ENCODE peak calls at places on chromosomes 4 and X, in four cellular contexts. H, L, E and D are unnamed samples.

GRCh38 chr4:112747035-112747434 is 110.1 kb downstream of the LARP7 start:
- DNase-seq in H (no peak), L (peak; percentile 82), E (no peak), D (no peak)

GRCh38 chr4:76950846-76951321 is 1.3 kb downstream of the SEPTIN11 start:
- DNase-seq in E (peak; percentile 20), H (no peak), L (peak; percentile 72), D (peak; percentile 15)

GRCh38 chr4:68498413-68499007 is 51.2 kb downstream of the TMPRSS11E start:
- DNase-seq in L (peak; percentile 66), E (peak; percentile 44), H (peak; percentile 65), D (peak; percentile 69)

GRCh38 chrX:153406903-153407302 is 4.4 kb upstream of the ZFP92 start:
- DNase-seq in L (no peak), E (no peak), H (no peak), D (no peak)

GRCh38 chr4:89715611-89716010 is 121.3 kb downstream of the SNCA start:
- DNase-seq in L (no peak), H (no peak), E (no peak), D (no peak)

GRCh38 chr4:184968784-184969201 is 49.5 kb upstream of the HELT start:
- DNase-seq in E (no peak), H (no peak), L (no peak), D (no peak)

GRCh38 chrX:109187473-109188168 is 294.3 kb downstream of the GUCY2F start:
- DNase-seq in H (no peak), L (peak; percentile 3), E (no peak), D (no peak)

GRCh38 chr4:38060829-38061431 is 100.7 kb downstream of the PTTG2 start:
- DNase-seq in H (no peak), L (no peak), E (no peak), D (no peak)

GRCh38 chrX:118948270-118948669 is 26.1 kb upstream of the LONRF3 start:
- DNase-seq in L (no peak), E (no peak), H (no peak), D (no peak)

GRCh38 chrX:130084651-130085237 is 25.6 kb downstream of the ELF4 start:
- DNase-seq in L (no peak), E (no peak), H (no peak), D (no peak)

DNA sequence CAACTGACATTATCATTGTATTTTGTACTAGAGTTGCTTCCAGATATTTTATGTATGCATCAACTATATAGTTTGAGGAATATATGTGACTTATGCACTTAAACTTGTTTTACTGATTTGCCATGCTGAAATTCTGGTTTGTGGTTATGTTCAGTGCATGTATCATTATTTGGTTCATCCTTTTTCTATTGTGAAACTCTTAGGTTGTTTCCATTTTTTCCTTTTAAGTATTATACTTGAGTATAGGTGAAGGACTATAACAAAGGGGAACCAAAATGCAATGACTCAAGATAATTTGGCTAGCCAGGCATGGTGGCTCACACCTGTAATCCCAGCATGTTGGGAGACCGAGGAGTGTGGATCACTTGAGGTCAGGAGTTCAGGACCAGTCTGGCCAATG is 21.1 kb upstream of the EPGN start:
- DNase-seq in L (no peak), H (no peak), E (no peak), D (no peak)
- TF ChIP-seq CTCF in L (no peak), H (no peak), E (no peak), D (no peak)

GRCh38 chr4:119227690-119228089 is 15.2 kb downstream of the USP53 start:
- DNase-seq in E (no peak), H (no peak), L (no peak), D (no peak)
- TF ChIP-seq CTCF in E (no peak), H (no peak), L (no peak), D (no peak)

GRCh38 chr4:42787071-42787463 is 105.4 kb upstream of the GRXCR1 start:
- DNase-seq in H (no peak), E (no peak), L (no peak), D (no peak)
- TF ChIP-seq CTCF in H (no peak), E (no peak), L (no peak), D (no peak)

DNA sequence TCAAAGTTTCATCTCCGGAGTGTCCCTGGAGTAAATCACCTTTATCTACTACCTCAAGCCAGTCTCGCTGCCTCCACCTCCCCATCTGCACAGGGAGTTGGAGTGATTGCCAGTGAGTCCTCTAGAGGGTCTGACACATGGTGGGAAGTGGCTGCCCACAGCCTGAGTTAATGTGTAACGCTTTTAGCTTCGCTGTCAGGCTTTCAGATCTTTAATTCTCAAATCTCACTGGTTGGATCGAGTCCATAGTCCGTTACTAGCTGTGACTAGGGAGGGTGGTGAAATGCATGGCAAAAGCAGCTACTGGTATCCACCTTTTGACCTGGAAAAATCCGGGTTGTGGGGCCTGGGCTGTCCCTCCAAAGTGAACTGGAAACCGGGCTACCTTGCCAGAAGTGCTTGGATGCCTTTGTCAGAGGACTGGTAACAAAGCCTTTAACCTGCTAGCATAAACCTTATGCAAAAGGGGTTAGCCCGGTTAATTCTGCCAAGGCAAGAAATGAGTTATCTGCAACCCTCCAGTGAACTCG is 5.0 kb upstream of the WDR1 start:
- DNase-seq in E (no peak), L (no peak), H (no peak), D (no peak)
- TF ChIP-seq CTCF in E (no peak), L (no peak), H (no peak), D (no peak)

GRCh38 chrX:98350940-98351339 is 1467.2 kb downstream of the RPA4 start:
- DNase-seq in L (peak; percentile 88), E (no peak), H (no peak), D (no peak)
- TF ChIP-seq CTCF in L (no peak), E (no peak), H (no peak), D (no peak)

GRCh38 chrX:57647020-57647419 is 33.0 kb downstream of the NLRP2B start:
- DNase-seq in H (no peak), L (no peak), E (no peak), D (no peak)
- TF ChIP-seq CTCF in H (no peak), L (no peak), E (no peak), D (no peak)

GRCh38 chr4:153466637-153467153 is 535 bp downstream of the TMEM131L start:
- DNase-seq in E (peak; percentile 9), L (peak; percentile 20), H (no peak), D (no peak)

GRCh38 chr4:153465145-153465544 is 1.0 kb upstream of the TMEM131L start:
- DNase-seq in L (no peak), H (no peak), E (no peak), D (no peak)

GRCh38 chr4:153467154-153467896 is 1.2 kb downstream of the TMEM131L start:
- DNase-seq in H (peak; percentile 71), E (peak; percentile 45), L (peak; percentile 44), D (peak; percentile 49)

GRCh38 chr4:153465583-153465921 is 608 bp upstream of the TMEM131L start:
- DNase-seq in L (peak; percentile 54), H (peak; percentile 41), E (peak; percentile 50), D (peak; percentile 45)

DNA sequence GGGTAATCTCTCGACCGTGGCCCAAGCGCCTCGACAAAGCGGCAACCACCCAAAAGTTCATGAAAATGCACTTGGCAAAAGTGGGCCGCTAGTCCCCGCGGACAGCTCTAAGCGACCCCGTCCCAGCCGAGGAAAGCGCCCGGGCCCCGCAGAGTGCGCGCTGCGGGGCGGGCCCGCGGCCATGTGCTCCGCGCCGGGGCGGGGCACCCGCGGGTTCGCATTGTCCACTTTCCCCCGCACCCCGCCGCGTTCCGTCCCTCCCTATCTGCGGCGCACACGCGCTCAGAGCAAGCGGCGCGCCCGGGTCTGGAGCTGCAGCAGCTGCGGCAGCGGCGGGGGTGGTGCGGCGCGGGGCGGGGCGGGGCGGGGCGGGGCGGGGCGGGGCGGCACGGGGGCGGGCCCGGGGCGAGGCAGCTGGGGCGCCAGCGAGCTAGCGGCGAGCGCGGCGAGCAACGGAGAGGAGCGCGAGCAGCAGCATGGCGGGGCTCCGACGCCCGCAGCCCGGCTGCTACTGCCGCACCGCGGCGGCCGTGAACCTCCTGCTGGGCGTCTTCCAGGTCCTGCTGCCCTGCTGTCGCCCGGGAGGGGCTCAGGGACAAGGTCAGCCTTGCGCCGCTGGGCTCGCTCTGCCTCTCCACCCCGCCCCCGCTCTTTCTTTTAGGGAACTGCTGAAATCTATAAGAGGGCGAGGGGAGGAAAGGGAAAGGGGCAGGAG is at the start of gene TMEM131L:
- DNase-seq in E (peak; percentile 69), L (peak; percentile 93), H (peak; percentile 76), D (peak; percentile 78)
- TF ChIP-seq CTCF in E (no peak), L (peak; percentile 22), H (no peak), D (no peak)

GRCh38 chr4:103137446-103137827 is 37.8 kb upstream of the BDH2 start:
- DNase-seq in L (no peak), E (no peak), H (no peak), D (no peak)

DNA sequence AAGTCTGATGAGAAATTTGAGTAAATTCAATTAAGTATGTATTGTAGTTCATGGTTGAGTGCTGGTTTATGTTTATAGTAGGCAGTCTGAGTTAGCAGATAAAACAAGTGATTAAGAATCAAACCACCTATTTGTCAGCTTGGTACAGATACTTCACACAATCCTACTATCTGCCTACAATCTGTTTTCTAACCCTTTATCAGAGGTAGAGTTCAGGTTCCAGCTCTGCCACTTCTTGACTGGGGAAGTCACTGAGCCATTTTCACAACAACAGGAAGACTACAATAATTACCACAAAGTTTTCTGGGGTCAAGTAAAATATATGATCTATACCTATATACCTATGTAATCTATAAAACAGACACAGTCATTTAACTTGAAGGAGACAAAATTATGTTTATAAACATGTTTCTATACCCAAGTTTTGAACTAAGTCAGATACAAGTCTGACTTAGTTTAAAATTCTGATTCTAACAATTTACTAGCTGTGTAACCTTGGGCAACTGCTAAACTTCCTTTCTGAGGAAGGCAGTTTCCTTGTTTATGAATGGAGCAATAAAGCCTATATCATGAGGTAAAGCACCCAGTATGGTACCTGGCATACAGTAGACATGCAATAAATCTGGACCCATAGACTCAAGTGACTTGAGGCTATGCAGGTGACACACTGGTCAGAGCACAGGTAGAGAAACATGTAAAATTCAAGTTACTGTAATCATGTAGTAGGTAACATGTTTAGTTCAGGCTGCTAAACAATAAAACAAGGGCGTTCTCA is 37.2 kb upstream of the BDH2 start:
- DNase-seq in H (no peak), L (no peak), E (no peak), D (no peak)
- TF ChIP-seq CTCF in H (no peak), L (no peak), E (no peak), D (no peak)

DNA sequence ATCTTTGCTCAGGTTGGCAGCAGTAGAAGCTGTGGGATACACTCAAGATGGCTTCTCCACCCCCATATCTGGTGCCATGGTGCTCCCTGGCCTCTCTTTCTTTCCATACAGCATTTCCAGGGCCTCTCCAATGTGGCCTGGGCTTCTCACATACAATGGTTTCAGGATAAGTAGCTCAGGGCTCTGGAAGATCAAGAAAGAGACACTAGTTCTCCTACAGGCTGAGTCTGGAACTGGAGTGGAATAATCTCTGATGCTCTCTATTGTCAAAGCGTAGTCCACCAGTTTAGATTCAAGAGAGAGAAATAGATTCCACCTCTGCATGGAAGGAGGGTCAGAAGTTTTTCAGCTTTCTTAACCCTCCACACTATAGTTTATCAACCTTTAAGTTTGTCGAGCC is 138.2 kb upstream of the AADAT start:
- DNase-seq in L (peak; percentile 25), H (no peak), E (no peak), D (no peak)
- TF ChIP-seq CTCF in L (peak; percentile 30), H (no peak), E (no peak), D (no peak)